ENCODE peak calls at places on chromosomes 1 and 21, in nine cellular contexts. O is stomach, Z is BE2C, E is neural progenitor cell, H is esophagus squamous epithelium, L is heart left ventricle, T is kidney, W is uterus, X is A549. C is an unnamed sample. For H3K9me3 and H3K4me1, the result is how much of the 10 kb centered on the place peaks cover.

GRCh38 chr1:215473943-215474342 is 93.2 kb upstream of the KCTD3 start:
- DNase-seq in L (no peak), O (no peak), X (no peak), H (no peak), E (no peak), Z (no peak), T (no peak), W (no peak), C (no peak)

GRCh38 chr1:53733975-53734649 is 4.9 kb downstream of the GLIS1 start:
- DNase-seq in H (no peak), L (no peak), O (no peak), E (no peak), Z (no peak), T (no peak), W (no peak), X (no peak), C (no peak)

GRCh38 chr1:44002165-44002564 is 10.8 kb downstream of the CCDC24 start:
- DNase-seq in L (no peak), E (no peak), Z (no peak), H (no peak), W (no peak), X (no peak), T (no peak), O (no peak), C (no peak)

GRCh38 chr1:165943198-165943597 is 115.8 kb downstream of the UCK2 start:
- DNase-seq in X (peak), Z (no peak), E (no peak), W (no peak), H (no peak), T (no peak), O (no peak), L (no peak), C (no peak)

GRCh38 chr1:5968161-5968736 is 24.0 kb downstream of the NPHP4 start:
- DNase-seq in E (no peak), O (no peak), L (peak), H (no peak), T (peak), W (no peak), X (no peak), Z (no peak), C (no peak)

GRCh38 chr1:39872698-39873097 is 10.6 kb downstream of the TRIT1 start:
- DNase-seq in L (no peak), O (no peak), X (no peak), H (no peak), W (no peak), E (no peak), Z (no peak), T (no peak), C (no peak)

GRCh38 chr21:15272591-15272990 is 207.8 kb upstream of the NRIP1 start:
- DNase-seq in Z (no peak), E (no peak), W (no peak), H (no peak), T (no peak), L (no peak), O (no peak), X (no peak), C (no peak)

GRCh38 chr1:19756480-19756879 is 43.2 kb downstream of the TMCO4 start:
- DNase-seq in W (no peak), T (no peak), X (no peak), O (no peak), L (no peak), H (no peak), E (no peak), Z (no peak), C (no peak)

GRCh38 chr1:66681686-66682085 is 70.6 kb upstream of the DYNLT5 start:
- DNase-seq in T (no peak), W (no peak), X (no peak), H (no peak), E (no peak), L (no peak), Z (no peak), O (no peak), C (no peak)

GRCh38 chr1:77977989-77978292 is 931 bp downstream of the FUBP1 start:
- DNase-seq in T (no peak), H (no peak), W (no peak), X (no peak), L (no peak), Z (no peak), E (no peak), O (no peak), C (no peak)

GRCh38 chr1:175188936-175189335 is 3.6 kb downstream of the KIAA0040 start:
- DNase-seq in E (no peak), L (no peak), H (no peak), W (no peak), X (no peak), Z (no peak), O (no peak), T (no peak), C (no peak)

GRCh38 chr21:16046625-16047340 is 317.0 kb downstream of the USP25 start:
- DNase-seq in Z (no peak), X (peak), H (no peak), O (no peak), W (no peak), E (no peak), T (no peak), L (no peak), C (no peak)

GRCh38 chr1:204591473-204592090 is 75.4 kb downstream of the MDM4 start:
- DNase-seq in E (no peak), W (no peak), O (no peak), Z (no peak), T (no peak), X (no peak), H (no peak), L (no peak), C (no peak)

GRCh38 chr1:203692565-203693470 is 66.2 kb downstream of the ATP2B4 start:
- DNase-seq in T (peak), O (peak), H (no peak), W (peak), L (peak), Z (no peak), E (no peak), X (peak), C (peak)

GRCh38 chr1:232713785-232714184 is 83.9 kb upstream of the SIPA1L2 start:
- DNase-seq in X (no peak), T (no peak), H (no peak), O (no peak), Z (no peak), W (no peak), L (no peak), E (no peak), C (no peak)

GRCh38 chr1:108149796-108150467 is 50.2 kb downstream of the SLC25A24 start:
- DNase-seq in H (no peak), X (no peak), L (no peak), W (no peak), O (no peak), T (no peak), Z (no peak), E (no peak), C (no peak)

GRCh38 chr1:67830226-67830625 is 3.0 kb downstream of the GNG12 start:
- DNase-seq in Z (no peak), T (no peak), W (no peak), H (no peak), E (no peak), O (no peak), L (no peak), X (no peak), C (no peak)

GRCh38 chr1:56814205-56814604 is 5.0 kb downstream of the FYB2 start:
- DNase-seq in X (no peak), T (no peak), Z (no peak), E (no peak), W (no peak), L (no peak), H (no peak), O (no peak), C (no peak)

GRCh38 chr1:61709908-61710289 is 15.0 kb downstream of the TM2D1 start:
- DNase-seq in H (no peak), Z (no peak), L (no peak), O (no peak), E (no peak), T (no peak), X (no peak), W (no peak), C (no peak)

GRCh38 chr1:112818990-112819689 is 104.0 kb upstream of the PPM1J start:
- DNase-seq in L (no peak), T (no peak), X (no peak), O (no peak), W (no peak), H (no peak), Z (no peak), E (no peak), C (peak)

GRCh38 chr1:32307313-32307712 is 15.4 kb downstream of the HDAC1 start:
- DNase-seq in T (no peak), H (no peak), W (no peak), L (no peak), X (no peak), E (no peak), Z (no peak), O (no peak), C (no peak)

GRCh38 chr1:229717774-229718173 is 91.7 kb downstream of the URB2 start:
- DNase-seq in O (no peak), H (no peak), W (no peak), E (no peak), L (no peak), Z (peak), X (no peak), T (no peak), C (no peak)
- H3K9me3 ChIP-seq in O (under half), H (under half), W (under half), E (under half), L (under half), Z (under half), X (under half), T (under half), C (under half)

GRCh38 chr1:48526045-48526714 is 54.2 kb upstream of the SPATA6 start:
- DNase-seq in H (no peak), T (no peak), W (no peak), Z (peak), L (no peak), X (no peak), E (peak), O (peak), C (no peak)
- H3K4me1 ChIP-seq in H (under half), T (under half), W (under half), Z (under half), L (under half), X (under half), E (under half), O (under half), C (under half)

DNA sequence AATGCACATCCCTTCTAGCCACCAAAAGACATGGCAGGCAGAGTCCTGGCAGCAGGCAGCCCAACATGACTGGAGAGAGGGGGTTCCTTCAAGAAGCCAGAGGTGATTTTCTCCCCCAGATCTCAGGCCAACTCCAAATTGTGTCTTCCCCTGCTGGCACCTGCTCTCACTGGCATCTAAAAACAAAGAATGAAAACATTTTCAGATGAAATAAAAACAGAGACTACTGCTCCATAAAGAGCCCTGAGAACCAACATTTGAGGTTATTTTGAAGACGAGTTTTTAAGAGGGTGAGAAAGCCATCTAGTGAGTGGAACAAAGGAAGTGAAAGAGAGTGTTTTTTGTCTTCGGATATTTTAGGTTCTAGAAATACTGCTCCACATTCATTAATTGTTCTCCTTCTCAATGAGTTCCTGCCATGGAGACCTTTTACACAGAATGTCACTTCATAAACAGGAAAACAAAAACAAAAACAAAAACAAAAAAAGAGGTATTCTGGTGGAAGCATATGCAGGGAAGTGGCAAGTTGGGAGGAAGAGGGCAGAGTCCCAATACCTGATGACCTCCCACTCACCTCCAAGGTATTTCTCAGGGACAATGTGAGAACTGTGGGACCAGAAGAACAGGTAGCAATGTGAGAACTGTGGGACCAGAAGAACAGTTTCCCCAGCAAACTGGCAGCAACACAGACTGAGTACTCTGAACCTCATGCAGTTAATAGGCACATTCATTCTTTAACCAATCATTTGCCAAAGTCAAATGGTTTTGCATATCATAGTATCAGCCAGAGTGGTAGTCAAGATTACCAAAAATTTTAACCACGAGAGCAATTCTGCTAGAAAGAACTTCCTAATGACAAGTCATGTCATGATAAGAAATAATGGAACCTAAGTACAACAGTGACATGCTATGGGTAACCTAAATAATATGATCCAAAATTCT is 50.0 kb downstream of the KIAA0319L start:
- DNase-seq in X (no peak), T (no peak), E (no peak), O (no peak), Z (no peak), W (no peak), L (no peak), H (no peak), C (no peak)
- H3K4me3 ChIP-seq in X (no peak), T (no peak), E (no peak), O (no peak), Z (no peak), W (no peak), L (no peak), H (no peak), C (no peak)

GRCh38 chr21:34131586-34131985 is 58.2 kb downstream of the MRPS6 start:
- DNase-seq in W (no peak), H (no peak), E (no peak), T (no peak), L (no peak), Z (no peak), O (no peak), X (no peak), C (no peak)

GRCh38 chr21:34133392-34133791 is 60.0 kb downstream of the MRPS6 start:
- DNase-seq in O (no peak), W (no peak), T (no peak), Z (no peak), H (no peak), L (no peak), X (no peak), E (no peak), C (no peak)

GRCh38 chr21:34133802-34134201 is 60.4 kb downstream of the MRPS6 start:
- DNase-seq in O (no peak), E (peak), L (no peak), T (no peak), Z (no peak), H (no peak), W (no peak), X (no peak), C (no peak)

GRCh38 chr21:34132202-34132601 is 58.8 kb downstream of the MRPS6 start:
- DNase-seq in E (no peak), T (no peak), O (no peak), X (no peak), L (no peak), W (no peak), Z (no peak), H (no peak), C (no peak)

GRCh38 chr21:34132905-34133304 is 59.5 kb downstream of the MRPS6 start:
- DNase-seq in T (no peak), X (no peak), Z (no peak), E (no peak), W (no peak), L (no peak), H (no peak), O (no peak), C (no peak)
- H3K9me3 ChIP-seq in T (under half), X (under half), Z (under half), E (under half), W (under half), L (under half), H (under half), O (under half), C (under half)

DNA sequence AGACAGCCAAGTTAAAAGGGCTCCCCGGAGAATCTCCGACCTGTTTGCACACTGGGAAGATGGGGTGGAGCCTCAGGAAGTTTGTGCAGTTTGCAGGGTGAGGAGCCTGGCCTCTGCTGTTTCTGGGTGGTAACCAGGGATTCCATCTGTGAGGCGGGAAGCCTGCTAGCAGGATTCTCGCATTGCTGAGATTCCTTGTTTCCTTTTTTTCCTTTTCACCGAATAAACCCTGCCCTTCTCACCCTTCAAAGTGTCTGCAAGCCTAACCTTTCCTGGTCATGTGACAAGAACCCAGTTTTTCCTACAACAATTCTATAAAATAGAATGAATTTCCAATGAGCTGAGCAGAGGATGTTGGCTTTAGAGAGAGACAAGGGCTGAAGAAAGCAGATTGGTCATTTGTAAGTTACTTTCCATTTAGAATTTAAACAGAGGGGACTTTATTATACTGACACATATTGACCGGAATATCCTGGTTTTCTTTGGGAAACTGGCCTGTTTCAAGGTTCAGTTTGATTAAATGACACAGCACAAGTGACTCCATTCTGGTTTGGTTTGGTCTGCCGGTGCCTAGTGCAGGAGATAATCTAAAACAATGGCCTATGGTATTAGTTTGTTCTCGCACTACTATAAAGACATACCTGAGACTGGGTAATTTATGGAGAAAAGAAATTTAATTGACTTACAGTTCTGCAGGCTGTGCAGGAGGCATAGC is 48.7 kb upstream of the DNAH14 start:
- DNase-seq in O (no peak), H (no peak), X (peak), L (no peak), E (peak), W (no peak), T (no peak), Z (no peak), C (peak)
- H3K4me1 ChIP-seq in O (under half), H (under half), X (under half), L (under half), E (under half), W (under half), T (under half), Z (under half), C (under half)

DNA sequence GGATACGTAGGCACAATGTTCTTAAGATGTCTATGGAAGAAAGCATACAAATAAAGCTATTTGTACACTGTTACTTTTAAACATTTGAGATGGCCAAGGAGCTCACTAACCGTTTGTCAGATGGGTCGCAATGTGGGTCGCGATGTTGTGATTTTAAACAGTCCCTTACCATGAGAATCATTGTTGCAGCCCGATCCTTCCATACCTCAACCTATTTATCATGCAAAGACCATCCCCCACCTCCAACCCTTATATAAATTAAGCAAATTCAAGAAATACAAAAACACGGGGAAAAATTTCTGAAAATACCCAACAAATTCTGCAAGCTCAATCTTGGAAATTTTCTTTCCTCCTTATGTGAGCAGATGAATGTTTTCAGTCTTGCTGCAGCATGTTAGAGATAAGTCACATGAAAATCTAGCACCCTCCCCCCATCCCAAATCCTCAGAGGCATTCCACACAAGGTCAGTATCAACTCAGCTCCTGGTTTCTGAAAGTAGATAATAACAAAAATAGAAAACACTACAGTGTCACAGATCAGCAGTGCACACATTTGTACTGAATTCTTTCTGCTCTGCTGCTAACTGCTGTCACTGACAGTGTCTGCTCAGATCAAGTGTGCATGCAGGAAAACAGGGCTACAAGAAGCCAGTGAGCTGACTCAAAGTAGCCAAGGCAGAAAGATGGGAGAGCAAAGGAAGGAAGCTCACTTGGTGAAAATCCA is 92.9 kb upstream of the TTC39A start:
- DNase-seq in T (no peak), X (no peak), E (peak), O (no peak), W (no peak), L (no peak), H (no peak), Z (no peak), C (no peak)
- H3K4me3 ChIP-seq in T (no peak), X (no peak), E (no peak), O (no peak), W (no peak), L (peak), H (no peak), Z (no peak), C (no peak)

GRCh38 chr1:160116277-160117147 is 953 bp downstream of the ATP1A2 start:
- DNase-seq in T (no peak), E (no peak), O (no peak), W (no peak), L (no peak), X (no peak), Z (no peak), H (no peak), C (peak)

GRCh38 chr1:160115545-160116276 is at the start of gene ATP1A2:
- DNase-seq in E (peak), Z (no peak), W (no peak), X (no peak), T (no peak), O (no peak), L (no peak), H (no peak), C (peak)

GRCh38 chr1:160113407-160113806 is 2.2 kb upstream of the ATP1A2 start:
- DNase-seq in X (no peak), W (no peak), O (no peak), E (no peak), H (no peak), L (no peak), T (no peak), Z (no peak), C (no peak)

GRCh38 chr1:160112370-160112769 is 3.2 kb upstream of the ATP1A2 start:
- DNase-seq in T (no peak), O (no peak), Z (no peak), L (no peak), E (no peak), X (no peak), H (no peak), W (no peak), C (no peak)

GRCh38 chr1:160114085-160114484 is 1.5 kb upstream of the ATP1A2 start:
- DNase-seq in X (no peak), W (no peak), T (no peak), O (no peak), L (no peak), E (peak), Z (no peak), H (no peak), C (no peak)
- H3K9me3 ChIP-seq in X (under half), W (under half), T (under half), O (under half), L (under half), E (under half), Z (under half), H (under half), C (under half)

DNA sequence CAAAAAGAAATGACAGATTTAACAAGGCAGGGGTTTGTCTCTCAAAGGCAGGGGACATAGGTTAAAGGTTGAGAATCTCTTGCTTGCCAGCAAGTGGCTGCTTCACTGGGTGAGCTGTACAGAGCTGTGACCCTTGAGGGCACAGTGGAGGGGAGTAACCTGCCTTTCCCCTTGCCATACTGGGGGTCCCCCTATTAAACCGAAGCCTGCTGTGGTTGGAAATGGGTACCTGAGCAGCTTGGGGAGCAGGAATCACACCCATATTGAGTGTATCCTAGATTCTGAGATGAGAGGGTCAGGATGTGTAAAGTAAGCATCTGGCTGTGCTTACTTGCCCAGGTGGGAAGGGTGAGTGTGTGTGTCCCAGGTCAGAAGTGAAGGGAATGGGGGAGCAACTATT is 31.8 kb downstream of the WNT4 start:
- DNase-seq in E (no peak), O (no peak), H (no peak), L (no peak), W (no peak), T (no peak), X (no peak), Z (no peak), C (no peak)
- H3K4me1 ChIP-seq in E (under half), O (half or more), H (under half), L (under half), W (under half), T (under half), X (under half), Z (under half), C (under half)